ENCODE peak calls at places on chromosomes 7 and 10, in six cellular contexts. One of them, this sample, is unnamed.

GRCh38 chr7:36281945-36282727 is 107.5 kb upstream of the ANLN start:
- DNase-seq in heart right ventricle: no peak
- DNase-seq in HCT116: no peak
- DNase-seq in body of pancreas: no peak
- DNase-seq in left lung: no peak
- DNase-seq in transverse colon: no peak
- DNase-seq in this sample: peak; percentile 27

GRCh38 chr10:118463740-118464139 is 121.6 kb upstream of the FAM204A start:
- DNase-seq in heart right ventricle: no peak
- DNase-seq in HCT116: no peak
- DNase-seq in body of pancreas: no peak
- DNase-seq in left lung: no peak
- DNase-seq in transverse colon: no peak
- DNase-seq in this sample: no peak

GRCh38 chr7:158280467-158281154 is 307.0 kb downstream of the PTPRN2 start:
- DNase-seq in heart right ventricle: no peak
- DNase-seq in HCT116: no peak
- DNase-seq in body of pancreas: no peak
- DNase-seq in left lung: no peak
- DNase-seq in transverse colon: no peak
- DNase-seq in this sample: no peak

GRCh38 chr10:98096316-98096715 is 38.1 kb upstream of the R3HCC1L start:
- DNase-seq in heart right ventricle: no peak
- DNase-seq in HCT116: no peak
- DNase-seq in body of pancreas: no peak
- DNase-seq in left lung: no peak
- DNase-seq in transverse colon: no peak
- DNase-seq in this sample: no peak

GRCh38 chr10:8993859-8994258 is 939.4 kb downstream of the GATA3 start:
- DNase-seq in heart right ventricle: no peak
- DNase-seq in HCT116: no peak
- DNase-seq in body of pancreas: no peak
- DNase-seq in left lung: no peak
- DNase-seq in transverse colon: no peak
- DNase-seq in this sample: no peak

GRCh38 chr10:103890194-103890658 is 27.8 kb downstream of the STN1 start:
- DNase-seq in heart right ventricle: no peak
- DNase-seq in HCT116: peak; percentile 79
- DNase-seq in body of pancreas: peak; percentile 57
- DNase-seq in left lung: peak; percentile 73
- DNase-seq in transverse colon: peak; percentile 86
- DNase-seq in this sample: no peak

GRCh38 chr7:17434841-17435692 is 136.6 kb downstream of the AHR start:
- DNase-seq in heart right ventricle: no peak
- DNase-seq in HCT116: no peak
- DNase-seq in body of pancreas: no peak
- DNase-seq in left lung: no peak
- DNase-seq in transverse colon: no peak
- DNase-seq in this sample: no peak

GRCh38 chr7:100163871-100164270 is 4.5 kb downstream of the GAL3ST4 start:
- DNase-seq in heart right ventricle: no peak
- DNase-seq in HCT116: no peak
- DNase-seq in body of pancreas: no peak
- DNase-seq in left lung: no peak
- DNase-seq in transverse colon: no peak
- DNase-seq in this sample: no peak

GRCh38 chr7:2405601-2406345 is 2.4 kb downstream of the CHST12 start:
- DNase-seq in heart right ventricle: no peak
- DNase-seq in HCT116: no peak
- DNase-seq in body of pancreas: no peak
- DNase-seq in left lung: no peak
- DNase-seq in transverse colon: peak; percentile 61
- DNase-seq in this sample: no peak

GRCh38 chr7:1220000-1220726 is 12.5 kb upstream of the UNCX start:
- DNase-seq in heart right ventricle: no peak
- DNase-seq in HCT116: no peak
- DNase-seq in body of pancreas: no peak
- DNase-seq in left lung: no peak
- DNase-seq in transverse colon: no peak
- DNase-seq in this sample: no peak

GRCh38 chr10:102631525-102632393 is 12.5 kb upstream of the TRIM8 start:
- DNase-seq in heart right ventricle: no peak
- DNase-seq in HCT116: no peak
- DNase-seq in body of pancreas: no peak
- DNase-seq in left lung: no peak
- DNase-seq in transverse colon: no peak
- DNase-seq in this sample: no peak

GRCh38 chr7:68787586-68787985 is 810.7 kb upstream of the AUTS2 start:
- DNase-seq in heart right ventricle: no peak
- DNase-seq in HCT116: no peak
- DNase-seq in body of pancreas: no peak
- DNase-seq in left lung: no peak
- DNase-seq in transverse colon: no peak
- DNase-seq in this sample: no peak

GRCh38 chr10:108970016-108970415 is 953.3 kb downstream of the XPNPEP1 start:
- DNase-seq in heart right ventricle: no peak
- DNase-seq in HCT116: no peak
- DNase-seq in body of pancreas: no peak
- DNase-seq in left lung: no peak
- DNase-seq in transverse colon: no peak
- DNase-seq in this sample: peak; percentile 15

GRCh38 chr10:34200355-34200901 is 614.7 kb downstream of the PARD3 start:
- DNase-seq in heart right ventricle: no peak
- DNase-seq in HCT116: no peak
- DNase-seq in body of pancreas: no peak
- DNase-seq in left lung: no peak
- DNase-seq in transverse colon: no peak
- DNase-seq in this sample: no peak

GRCh38 chr10:58782876-58783859 is 270.5 kb downstream of the BICC1 start:
- DNase-seq in heart right ventricle: peak; percentile 52
- DNase-seq in HCT116: no peak
- DNase-seq in body of pancreas: no peak
- DNase-seq in left lung: no peak
- DNase-seq in transverse colon: no peak
- DNase-seq in this sample: no peak

GRCh38 chr10:25080880-25081581 is 64.6 kb downstream of the THNSL1 start:
- DNase-seq in heart right ventricle: peak; percentile 66
- DNase-seq in HCT116: peak; percentile 79
- DNase-seq in body of pancreas: peak; percentile 92
- DNase-seq in left lung: peak; percentile 80
- DNase-seq in transverse colon: peak; percentile 89
- DNase-seq in this sample: peak; percentile 93

GRCh38 chr7:139453673-139454321 is 29.7 kb downstream of the KLRG2 start:
- DNase-seq in heart right ventricle: no peak
- DNase-seq in HCT116: no peak
- DNase-seq in body of pancreas: no peak
- DNase-seq in left lung: no peak
- DNase-seq in transverse colon: no peak
- DNase-seq in this sample: no peak

GRCh38 chr7:68789597-68789996 is 808.7 kb upstream of the AUTS2 start:
- DNase-seq in heart right ventricle: no peak
- DNase-seq in HCT116: no peak
- DNase-seq in body of pancreas: no peak
- DNase-seq in left lung: no peak
- DNase-seq in transverse colon: no peak
- DNase-seq in this sample: no peak

GRCh38 chr10:71880425-71881306 is 29.6 kb upstream of the PSAP start:
- DNase-seq in heart right ventricle: peak; percentile 21
- DNase-seq in HCT116: no peak
- DNase-seq in body of pancreas: no peak
- DNase-seq in left lung: peak; percentile 63
- DNase-seq in transverse colon: no peak
- DNase-seq in this sample: no peak

GRCh38 chr10:12103743-12104142 is 25.7 kb upstream of the SEC61A2 start:
- DNase-seq in heart right ventricle: no peak
- DNase-seq in HCT116: no peak
- DNase-seq in body of pancreas: no peak
- DNase-seq in left lung: no peak
- DNase-seq in transverse colon: no peak
- DNase-seq in this sample: no peak

GRCh38 chr10:74072503-74072902 is 74.6 kb downstream of the VCL start:
- DNase-seq in heart right ventricle: no peak
- DNase-seq in HCT116: peak; percentile 28
- DNase-seq in body of pancreas: no peak
- DNase-seq in left lung: no peak
- DNase-seq in transverse colon: no peak
- DNase-seq in this sample: peak; percentile 64

GRCh38 chr7:69482676-69483075 is 115.6 kb upstream of the AUTS2 start:
- DNase-seq in heart right ventricle: no peak
- DNase-seq in HCT116: no peak
- DNase-seq in body of pancreas: no peak
- DNase-seq in left lung: no peak
- DNase-seq in transverse colon: no peak
- DNase-seq in this sample: no peak

GRCh38 chr7:95501261-95501816 is 15.6 kb downstream of the ASB4 start:
- DNase-seq in heart right ventricle: no peak
- DNase-seq in HCT116: no peak
- DNase-seq in body of pancreas: no peak
- DNase-seq in left lung: no peak
- DNase-seq in transverse colon: no peak
- DNase-seq in this sample: peak; percentile 26

GRCh38 chr7:86708334-86708733 is 64.6 kb downstream of the GRM3 start:
- DNase-seq in heart right ventricle: no peak
- DNase-seq in HCT116: no peak
- DNase-seq in body of pancreas: no peak
- DNase-seq in left lung: no peak
- DNase-seq in transverse colon: no peak
- DNase-seq in this sample: no peak

GRCh38 chr7:7428806-7429205 is 106.9 kb downstream of the COL28A1 start:
- DNase-seq in heart right ventricle: no peak
- DNase-seq in HCT116: no peak
- DNase-seq in body of pancreas: no peak
- DNase-seq in left lung: no peak
- DNase-seq in transverse colon: no peak
- DNase-seq in this sample: peak; percentile 65

GRCh38 chr10:127441350-127442219 is 107.5 kb upstream of the NPS start:
- DNase-seq in heart right ventricle: no peak
- DNase-seq in HCT116: no peak
- DNase-seq in body of pancreas: peak; percentile 31
- DNase-seq in left lung: no peak
- DNase-seq in transverse colon: peak; percentile 44
- DNase-seq in this sample: no peak

GRCh38 chr10:662686-663465 is 26.6 kb downstream of the DIP2C start:
- DNase-seq in heart right ventricle: no peak
- DNase-seq in HCT116: no peak
- DNase-seq in body of pancreas: no peak
- DNase-seq in left lung: no peak
- DNase-seq in transverse colon: peak; percentile 21
- DNase-seq in this sample: no peak

GRCh38 chr10:31028076-31028475 is 3.6 kb downstream of the ZNF438 start:
- DNase-seq in heart right ventricle: no peak
- DNase-seq in HCT116: no peak
- DNase-seq in body of pancreas: no peak
- DNase-seq in left lung: no peak
- DNase-seq in transverse colon: no peak
- DNase-seq in this sample: no peak

GRCh38 chr7:25995216-25995615 is 156.8 kb upstream of the NFE2L3 start:
- DNase-seq in heart right ventricle: no peak
- DNase-seq in HCT116: no peak
- DNase-seq in body of pancreas: peak; percentile 39
- DNase-seq in left lung: no peak
- DNase-seq in transverse colon: no peak
- DNase-seq in this sample: no peak

GRCh38 chr7:25998499-25998898 is 153.5 kb upstream of the NFE2L3 start:
- DNase-seq in heart right ventricle: no peak
- DNase-seq in HCT116: no peak
- DNase-seq in body of pancreas: no peak
- DNase-seq in left lung: no peak
- DNase-seq in transverse colon: no peak
- DNase-seq in this sample: no peak

GRCh38 chr7:25994433-25994988 is 157.5 kb upstream of the NFE2L3 start:
- DNase-seq in heart right ventricle: no peak
- DNase-seq in HCT116: no peak
- DNase-seq in body of pancreas: no peak
- DNase-seq in left lung: no peak
- DNase-seq in transverse colon: no peak
- DNase-seq in this sample: no peak

GRCh38 chr7:26001662-26002244 is 150.2 kb upstream of the NFE2L3 start:
- DNase-seq in heart right ventricle: no peak
- DNase-seq in HCT116: no peak
- DNase-seq in body of pancreas: peak; percentile 62
- DNase-seq in left lung: no peak
- DNase-seq in transverse colon: no peak
- DNase-seq in this sample: no peak

GRCh38 chr7:25995893-25996529 is 156.0 kb upstream of the NFE2L3 start:
- DNase-seq in heart right ventricle: no peak
- DNase-seq in HCT116: peak; percentile 18
- DNase-seq in body of pancreas: peak; percentile 61
- DNase-seq in left lung: no peak
- DNase-seq in transverse colon: no peak
- DNase-seq in this sample: no peak
- TF ChIP-seq CTCF in heart right ventricle: no peak
- TF ChIP-seq CTCF in HCT116: peak; percentile 33
- TF ChIP-seq CTCF in body of pancreas: peak; percentile 25
- TF ChIP-seq CTCF in left lung: no peak
- TF ChIP-seq CTCF in transverse colon: no peak
- TF ChIP-seq CTCF in this sample: no peak

GRCh38 chr10:3680186-3680585 is 104.8 kb downstream of the KLF6 start:
- DNase-seq in heart right ventricle: no peak
- DNase-seq in HCT116: no peak
- DNase-seq in body of pancreas: no peak
- DNase-seq in left lung: no peak
- DNase-seq in transverse colon: no peak
- DNase-seq in this sample: no peak
- H3K4me3 ChIP-seq in heart right ventricle: no peak overlapping the region
- H3K4me3 ChIP-seq in HCT116: no peak overlapping the region
- H3K4me3 ChIP-seq in body of pancreas: no peak overlapping the region
- H3K4me3 ChIP-seq in left lung: no peak overlapping the region
- H3K4me3 ChIP-seq in transverse colon: no peak overlapping the region
- H3K4me3 ChIP-seq in this sample: no peak overlapping the region

GRCh38 chr7:45099891-45100760 is 11.4 kb upstream of the NACAD start:
- DNase-seq in heart right ventricle: no peak
- DNase-seq in HCT116: no peak
- DNase-seq in body of pancreas: no peak
- DNase-seq in left lung: no peak
- DNase-seq in transverse colon: no peak
- DNase-seq in this sample: no peak
- TF ChIP-seq CTCF in heart right ventricle: no peak
- TF ChIP-seq CTCF in HCT116: no peak
- TF ChIP-seq CTCF in body of pancreas: no peak
- TF ChIP-seq CTCF in left lung: no peak
- TF ChIP-seq CTCF in transverse colon: no peak
- TF ChIP-seq CTCF in this sample: no peak

DNA sequence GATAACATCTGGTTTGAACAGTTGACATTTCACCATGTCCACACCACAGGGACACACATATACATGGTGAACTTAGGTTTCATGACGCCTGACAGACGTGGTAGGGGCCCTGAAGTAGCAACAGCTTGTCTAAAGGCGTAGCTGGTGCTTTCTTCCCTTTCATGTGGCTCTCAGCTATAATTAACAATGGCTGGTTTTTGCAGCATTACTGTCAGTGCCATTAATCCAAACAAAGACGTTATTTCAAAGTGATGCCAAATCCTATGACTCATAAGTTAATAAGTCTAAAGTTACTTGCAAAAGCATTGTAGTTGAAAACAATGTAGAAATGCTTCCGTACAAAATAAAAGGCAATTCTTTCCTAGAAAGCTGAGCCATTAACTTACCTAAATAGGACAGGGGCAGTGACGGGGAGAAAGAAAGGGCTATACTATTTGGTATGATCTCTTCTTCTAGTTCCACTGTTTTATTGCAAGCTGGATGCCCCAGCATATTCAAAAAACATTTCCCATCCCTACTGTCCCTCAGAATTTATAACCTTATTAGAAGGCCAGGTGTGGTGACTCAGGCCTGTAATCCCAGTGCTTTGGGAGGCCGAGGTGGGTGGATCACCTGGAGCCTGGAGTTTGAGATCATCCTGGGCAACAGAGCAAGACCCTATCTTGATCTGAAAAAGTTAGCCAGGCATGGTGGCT is 105.4 kb downstream of the ODAD2 start:
- DNase-seq in heart right ventricle: no peak
- DNase-seq in HCT116: peak; percentile 84
- DNase-seq in body of pancreas: no peak
- DNase-seq in left lung: no peak
- DNase-seq in transverse colon: no peak
- DNase-seq in this sample: peak; percentile 31
- H3K4me3 ChIP-seq in heart right ventricle: no peak overlapping the region
- H3K4me3 ChIP-seq in HCT116: peak overlapping the region; percentile 24
- H3K4me3 ChIP-seq in body of pancreas: no peak overlapping the region
- H3K4me3 ChIP-seq in left lung: no peak overlapping the region
- H3K4me3 ChIP-seq in transverse colon: no peak overlapping the region
- H3K4me3 ChIP-seq in this sample: no peak overlapping the region

This sample was measured in astrocyte of the spinal cord.